ENCODE peak calls at places on chromosomes 16 and 17, in four cellular contexts. One of them, this sample, is unnamed.

GRCh38 chr17:12958786-12959185 is 59.0 kb downstream of the ELAC2 start:
- DNase-seq in SK-N-SH: no peak
- DNase-seq in endothelial cell of umbilical vein: no peak
- DNase-seq in AG04450: no peak
- DNase-seq in this sample: no peak

GRCh38 chr16:72162105-72162680 is 9.8 kb downstream of the PMFBP1 start:
- DNase-seq in SK-N-SH: no peak
- DNase-seq in endothelial cell of umbilical vein: no peak
- DNase-seq in AG04450: no peak
- DNase-seq in this sample: no peak

GRCh38 chr17:4295686-4296085 is 31.9 kb upstream of the ANKFY1 start:
- DNase-seq in SK-N-SH: no peak
- DNase-seq in endothelial cell of umbilical vein: no peak
- DNase-seq in AG04450: no peak
- DNase-seq in this sample: no peak

GRCh38 chr16:28607116-28607623 is 2.7 kb downstream of the SULT1A1 start:
- DNase-seq in SK-N-SH: no peak
- DNase-seq in endothelial cell of umbilical vein: no peak
- DNase-seq in AG04450: no peak
- DNase-seq in this sample: no peak

GRCh38 chr17:38442548-38442947 is 14.3 kb downstream of the ARHGAP23 start:
- DNase-seq in SK-N-SH: no peak
- DNase-seq in endothelial cell of umbilical vein: no peak
- DNase-seq in AG04450: no peak
- DNase-seq in this sample: no peak

GRCh38 chr17:20787281-20787680 is 207.8 kb downstream of the CDRT15L2 start:
- DNase-seq in SK-N-SH: no peak
- DNase-seq in endothelial cell of umbilical vein: no peak
- DNase-seq in AG04450: no peak
- DNase-seq in this sample: no peak

GRCh38 chr16:2857451-2858244 is at the start of gene PRSS22:
- DNase-seq in SK-N-SH: peak
- DNase-seq in endothelial cell of umbilical vein: no peak
- DNase-seq in AG04450: no peak
- DNase-seq in this sample: no peak

GRCh38 chr17:80901319-80901718 is 90.3 kb upstream of the CHMP6 start:
- DNase-seq in SK-N-SH: no peak
- DNase-seq in endothelial cell of umbilical vein: peak
- DNase-seq in AG04450: no peak
- DNase-seq in this sample: peak

GRCh38 chr16:307691-308312 is 24.8 kb downstream of the PDIA2 start:
- DNase-seq in SK-N-SH: no peak
- DNase-seq in endothelial cell of umbilical vein: no peak
- DNase-seq in AG04450: no peak
- DNase-seq in this sample: no peak

GRCh38 chr17:8016632-8017424 is 14.4 kb downstream of the GUCY2D start:
- DNase-seq in SK-N-SH: peak
- DNase-seq in endothelial cell of umbilical vein: peak
- DNase-seq in AG04450: no peak
- DNase-seq in this sample: peak

GRCh38 chr17:66459811-66460270 is 157.4 kb downstream of the PRKCA start:
- DNase-seq in SK-N-SH: no peak
- DNase-seq in endothelial cell of umbilical vein: peak
- DNase-seq in AG04450: peak
- DNase-seq in this sample: no peak

GRCh38 chr16:51553910-51554309 is 402.8 kb upstream of the SALL1 start:
- DNase-seq in SK-N-SH: no peak
- DNase-seq in endothelial cell of umbilical vein: no peak
- DNase-seq in AG04450: peak
- DNase-seq in this sample: no peak

GRCh38 chr16:67173808-67174705 is 3.7 kb downstream of the NOL3 start:
- DNase-seq in SK-N-SH: peak
- DNase-seq in endothelial cell of umbilical vein: peak
- DNase-seq in AG04450: peak
- DNase-seq in this sample: peak

GRCh38 chr16:81755915-81756644 is 23.0 kb upstream of the PLCG2 start:
- DNase-seq in SK-N-SH: no peak
- DNase-seq in endothelial cell of umbilical vein: peak
- DNase-seq in AG04450: no peak
- DNase-seq in this sample: no peak

GRCh38 chr17:43176119-43176570 is 5.1 kb downstream of the NBR1 start:
- DNase-seq in SK-N-SH: no peak
- DNase-seq in endothelial cell of umbilical vein: no peak
- DNase-seq in AG04450: no peak
- DNase-seq in this sample: no peak

GRCh38 chr17:35521150-35521549 is 16.3 kb downstream of the SLFN12L start:
- DNase-seq in SK-N-SH: no peak
- DNase-seq in endothelial cell of umbilical vein: no peak
- DNase-seq in AG04450: no peak
- DNase-seq in this sample: no peak

GRCh38 chr17:63679214-63679613 is 20.7 kb downstream of the LIMD2 start:
- DNase-seq in SK-N-SH: no peak
- DNase-seq in endothelial cell of umbilical vein: no peak
- DNase-seq in AG04450: no peak
- DNase-seq in this sample: no peak

GRCh38 chr16:65102326-65102725 is 19.5 kb downstream of the CDH11 start:
- DNase-seq in SK-N-SH: no peak
- DNase-seq in endothelial cell of umbilical vein: no peak
- DNase-seq in AG04450: no peak
- DNase-seq in this sample: no peak

GRCh38 chr17:60752873-60753577 is 75.4 kb downstream of the BCAS3 start:
- DNase-seq in SK-N-SH: no peak
- DNase-seq in endothelial cell of umbilical vein: no peak
- DNase-seq in AG04450: no peak
- DNase-seq in this sample: no peak

GRCh38 chr16:22302776-22303363 is 5.7 kb downstream of the POLR3E start:
- DNase-seq in SK-N-SH: no peak
- DNase-seq in endothelial cell of umbilical vein: no peak
- DNase-seq in AG04450: no peak
- DNase-seq in this sample: no peak

GRCh38 chr16:87830673-87831420 is 38.5 kb downstream of the SLC7A5 start:
- DNase-seq in SK-N-SH: no peak
- DNase-seq in endothelial cell of umbilical vein: no peak
- DNase-seq in AG04450: no peak
- DNase-seq in this sample: no peak

GRCh38 chr16:81697886-81698635 is 81.0 kb upstream of the PLCG2 start:
- DNase-seq in SK-N-SH: no peak
- DNase-seq in endothelial cell of umbilical vein: peak
- DNase-seq in AG04450: no peak
- DNase-seq in this sample: no peak

GRCh38 chr16:86579268-86580062 is 1.1 kb downstream of the FOXL1 start:
- DNase-seq in SK-N-SH: no peak
- DNase-seq in endothelial cell of umbilical vein: no peak
- DNase-seq in AG04450: no peak
- DNase-seq in this sample: no peak

GRCh38 chr16:86580798-86581185 is 2.4 kb downstream of the FOXL1 start:
- DNase-seq in SK-N-SH: no peak
- DNase-seq in endothelial cell of umbilical vein: no peak
- DNase-seq in AG04450: no peak
- DNase-seq in this sample: no peak

GRCh38 chr16:86581458-86581857 is 3.1 kb downstream of the FOXL1 start:
- DNase-seq in SK-N-SH: no peak
- DNase-seq in endothelial cell of umbilical vein: no peak
- DNase-seq in AG04450: no peak
- DNase-seq in this sample: no peak

GRCh38 chr16:86578499-86579267 is at the start of gene FOXL1:
- DNase-seq in SK-N-SH: no peak
- DNase-seq in endothelial cell of umbilical vein: no peak
- DNase-seq in AG04450: peak
- DNase-seq in this sample: no peak

DNA sequence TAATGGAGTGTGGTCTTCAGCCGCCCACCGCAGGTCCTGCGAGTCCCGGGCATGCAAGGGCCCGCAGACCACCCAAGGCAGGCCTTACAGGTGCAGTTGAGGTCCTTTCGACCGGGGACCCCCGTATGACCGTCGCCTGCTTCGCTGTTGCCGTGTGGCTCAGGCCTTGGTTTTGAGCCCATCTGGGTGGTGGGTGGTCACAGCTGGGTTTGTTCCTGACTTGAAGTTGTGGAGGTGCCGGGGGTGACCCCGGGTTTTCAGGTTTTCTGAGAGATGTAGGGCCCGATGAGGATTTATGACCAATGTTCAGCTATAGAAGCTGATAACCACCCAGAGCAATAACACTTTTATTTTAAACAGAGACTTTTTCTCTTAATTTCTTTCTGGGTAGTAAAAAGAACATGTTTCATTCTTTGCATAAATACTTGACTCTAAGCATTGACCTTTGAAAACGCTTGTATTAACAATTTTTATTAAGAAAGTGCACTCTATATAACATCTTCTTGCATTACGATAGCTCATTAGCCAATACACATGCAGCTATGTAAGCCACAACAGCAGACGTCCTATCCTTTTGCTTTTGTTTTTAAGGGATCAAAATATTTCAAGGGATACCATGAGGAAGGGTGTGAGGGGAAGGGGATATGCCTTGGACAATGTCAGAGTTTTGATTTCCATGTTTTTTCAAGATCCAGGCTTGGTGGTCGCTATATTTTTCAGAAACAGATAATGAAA is 1.9 kb downstream of the FOXL1 start:
- DNase-seq in SK-N-SH: no peak
- DNase-seq in endothelial cell of umbilical vein: no peak
- DNase-seq in AG04450: no peak
- DNase-seq in this sample: no peak
- H3K4me3 ChIP-seq in SK-N-SH: no peak
- H3K4me3 ChIP-seq in endothelial cell of umbilical vein: no peak
- H3K4me3 ChIP-seq in AG04450: peak
- H3K4me3 ChIP-seq in this sample: no peak

DNA sequence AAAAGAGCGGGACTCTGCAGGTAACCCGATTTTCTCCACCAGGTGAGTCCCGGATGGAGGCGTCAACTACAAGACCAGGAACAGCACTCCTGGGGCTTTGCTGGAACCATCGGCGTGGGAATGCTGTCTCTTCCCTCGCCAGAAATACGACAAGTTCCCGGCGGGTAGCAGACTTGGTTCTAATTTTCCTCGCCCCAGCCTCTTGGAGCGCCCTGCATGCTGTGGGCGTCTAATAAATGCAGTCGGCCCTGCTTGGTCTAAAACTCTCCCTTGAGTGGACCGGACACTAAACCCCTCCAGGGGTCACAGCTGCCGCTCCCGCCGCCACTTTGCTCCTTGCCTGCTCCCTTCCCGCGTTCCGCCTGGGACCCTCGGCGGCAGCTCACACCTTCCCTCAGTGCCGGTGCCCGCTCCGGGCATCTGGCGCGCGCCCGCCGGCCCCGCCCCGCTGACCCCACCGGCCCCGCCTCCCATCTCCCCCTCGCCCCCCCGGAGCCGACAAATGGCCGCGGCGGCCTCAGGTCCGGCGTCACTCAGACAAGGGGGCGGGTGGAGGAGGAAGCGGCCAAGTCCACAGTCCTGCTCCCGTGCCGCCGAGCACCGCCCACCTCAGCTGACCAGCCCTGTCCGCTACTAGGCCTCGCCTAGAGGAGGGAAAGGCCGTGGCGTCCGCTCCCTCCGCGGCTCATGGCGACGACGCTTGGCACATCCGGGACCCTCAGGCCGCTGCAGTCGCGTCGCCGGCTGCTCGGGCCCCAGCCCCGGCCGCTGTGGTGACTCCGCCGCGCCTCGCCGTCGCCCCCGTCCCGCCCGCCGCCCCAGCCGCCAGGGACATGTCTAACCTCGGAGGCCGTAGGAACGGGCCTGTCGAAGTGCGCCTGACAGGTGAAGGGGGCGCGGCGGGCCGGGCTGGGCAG is 65.8 kb downstream of the KPNA2 start:
- DNase-seq in SK-N-SH: peak
- DNase-seq in endothelial cell of umbilical vein: peak
- DNase-seq in AG04450: peak
- DNase-seq in this sample: peak
- TF ChIP-seq CTCF in SK-N-SH: no peak
- TF ChIP-seq CTCF in endothelial cell of umbilical vein: no peak
- TF ChIP-seq CTCF in AG04450: no peak
- TF ChIP-seq CTCF in this sample: no peak

DNA sequence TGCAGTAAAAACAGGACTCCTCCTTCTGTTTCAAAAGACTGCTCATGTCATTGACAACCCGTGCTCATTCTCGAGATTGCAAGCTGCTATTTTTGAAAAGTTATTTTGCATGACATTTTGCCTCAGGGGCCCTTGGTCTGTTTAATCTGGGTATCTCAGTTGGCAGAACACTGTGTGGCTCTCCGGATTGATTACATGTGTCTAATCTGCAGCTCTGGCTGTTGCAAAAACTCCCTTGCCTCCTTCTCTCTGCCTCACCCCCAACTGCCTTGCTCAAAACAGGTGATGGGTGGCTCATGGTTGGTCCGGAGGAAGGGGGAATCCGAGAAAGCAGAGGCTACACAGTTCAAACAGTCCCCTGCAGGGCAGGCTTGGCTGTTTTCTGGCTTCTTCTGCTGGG is 25.3 kb downstream of the GINS3 start:
- DNase-seq in SK-N-SH: peak
- DNase-seq in endothelial cell of umbilical vein: no peak
- DNase-seq in AG04450: no peak
- DNase-seq in this sample: peak
- H3K4me3 ChIP-seq in SK-N-SH: no peak
- H3K4me3 ChIP-seq in endothelial cell of umbilical vein: no peak
- H3K4me3 ChIP-seq in AG04450: no peak
- H3K4me3 ChIP-seq in this sample: no peak

DNA sequence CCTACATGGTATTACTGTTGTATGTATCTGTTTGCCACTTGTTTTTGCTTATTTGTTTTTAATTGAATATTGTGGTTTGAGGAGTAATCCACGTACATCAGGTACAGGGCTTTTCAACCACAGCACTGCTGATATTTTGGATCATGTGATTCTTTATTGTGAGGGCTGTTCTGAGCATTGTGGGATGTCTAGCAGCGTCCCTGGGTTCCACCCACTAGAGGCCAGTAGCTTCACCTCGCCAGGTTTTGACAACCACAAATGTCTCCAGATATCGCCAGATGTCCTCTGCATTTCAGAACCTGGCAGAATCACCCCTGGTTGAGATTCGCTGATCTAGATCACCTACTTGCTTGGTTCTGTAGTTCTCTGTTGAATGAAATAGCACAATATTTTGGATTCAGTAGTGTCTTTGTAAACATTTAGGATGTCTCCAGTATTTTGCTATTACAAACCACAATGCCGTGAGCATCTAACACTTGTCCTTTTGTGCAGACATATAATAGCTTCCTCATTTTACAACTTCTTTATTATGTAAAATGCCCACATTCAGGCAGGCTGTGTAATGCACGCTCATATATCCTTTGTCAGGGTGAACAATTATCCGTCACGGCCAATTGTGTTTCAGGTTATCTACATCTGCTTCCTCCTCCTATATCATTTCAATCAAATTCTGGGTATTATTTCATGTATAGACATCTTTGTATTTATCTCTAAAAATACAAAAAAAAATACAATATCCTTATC is 380.3 kb downstream of the SNX29 start:
- DNase-seq in SK-N-SH: no peak
- DNase-seq in endothelial cell of umbilical vein: no peak
- DNase-seq in AG04450: no peak
- DNase-seq in this sample: no peak
- TF ChIP-seq CTCF in SK-N-SH: no peak
- TF ChIP-seq CTCF in endothelial cell of umbilical vein: no peak
- TF ChIP-seq CTCF in AG04450: no peak
- TF ChIP-seq CTCF in this sample: no peak

GRCh38 chr17:48558057-48558456 is 13.1 kb upstream of the HOXB2 start:
- DNase-seq in SK-N-SH: no peak
- DNase-seq in endothelial cell of umbilical vein: no peak
- DNase-seq in AG04450: no peak
- DNase-seq in this sample: no peak
- H3K4me3 ChIP-seq in SK-N-SH: no peak
- H3K4me3 ChIP-seq in endothelial cell of umbilical vein: no peak
- H3K4me3 ChIP-seq in AG04450: peak
- H3K4me3 ChIP-seq in this sample: no peak